ENCODE peak calls at places on chromosomes 7 and 10, in four cellular contexts. E is GM12878, K is HepG2, J is K562. L is an unnamed sample.

GRCh38 chr7:114450431-114450830 is 35.8 kb downstream of the FOXP2 start:
- DNase-seq in E (no peak), K (no peak), J (no peak), L (no peak)

GRCh38 chr7:148723846-148724245 is 25.1 kb downstream of the CUL1 start:
- DNase-seq in E (no peak), K (peak; percentile 16), J (no peak), L (no peak)

GRCh38 chr7:108358553-108358952 is 97.7 kb downstream of the NRCAM start:
- DNase-seq in E (no peak), K (peak; percentile 98), J (no peak), L (no peak)

GRCh38 chr7:79624336-79624735 is 170.9 kb upstream of the MAGI2 start:
- DNase-seq in E (no peak), K (no peak), J (no peak), L (no peak)

GRCh38 chr7:137760111-137760510 is 86.7 kb downstream of the DGKI start:
- DNase-seq in E (no peak), K (no peak), J (no peak), L (no peak)

GRCh38 chr7:142243823-142244222 is 14.0 kb downstream of the PRSS58 start:
- DNase-seq in E (no peak), K (no peak), J (no peak), L (no peak)

GRCh38 chr7:45252857-45253256 is 95.3 kb downstream of the RAMP3 start:
- DNase-seq in E (no peak), K (no peak), J (no peak), L (no peak)

GRCh38 chr10:72328829-72329204 is 25.9 kb downstream of the DNAJB12 start:
- DNase-seq in E (no peak), K (no peak), J (no peak), L (no peak)

GRCh38 chr7:113379746-113380145 is 261.4 kb upstream of the SMIM30 start:
- DNase-seq in E (no peak), K (no peak), J (no peak), L (no peak)

DNA sequence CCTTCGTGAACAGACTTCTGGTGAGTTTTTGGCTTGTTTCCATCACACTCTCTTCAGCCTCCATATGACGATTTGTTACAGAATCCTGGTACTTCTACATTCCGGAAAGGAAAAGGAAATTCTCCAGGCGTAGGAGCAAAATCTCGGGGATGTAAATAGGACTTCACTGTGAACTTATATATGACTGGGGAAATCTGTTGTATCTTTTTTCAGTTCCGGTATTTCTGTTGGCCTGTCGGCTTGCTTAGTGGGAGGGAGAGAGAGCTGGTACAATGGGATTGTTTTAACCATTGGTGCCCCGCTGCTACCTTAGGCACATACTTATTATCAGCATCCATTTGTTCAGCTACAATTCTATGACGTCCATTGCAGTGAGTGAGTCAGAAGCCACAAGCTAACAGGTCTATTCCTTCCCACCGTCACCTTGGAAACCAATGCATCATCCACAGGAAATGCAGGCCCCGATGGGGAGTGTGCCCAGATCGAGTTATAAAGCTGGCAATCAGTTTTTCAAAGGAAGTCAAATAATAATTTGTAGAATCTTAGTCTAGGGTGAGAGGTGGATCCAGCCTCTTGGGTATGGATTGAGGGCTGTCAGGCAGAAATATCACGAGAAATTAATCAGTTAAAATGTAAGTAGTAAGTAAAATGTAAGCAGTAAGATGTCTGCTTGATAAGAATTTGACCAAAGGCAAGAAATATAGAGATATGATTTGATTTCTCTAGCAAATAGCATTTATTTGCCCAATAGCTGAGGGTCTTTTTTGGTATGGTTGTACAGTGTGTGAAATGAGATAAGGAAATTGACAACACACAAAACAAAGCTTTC is 92.0 kb upstream of the MKLN1 start:
- DNase-seq in E (no peak), K (peak; percentile 16), J (no peak), L (no peak)
- TF ChIP-seq SP1 in E (no peak), K (no peak), J (no peak), L (no peak)

DNA sequence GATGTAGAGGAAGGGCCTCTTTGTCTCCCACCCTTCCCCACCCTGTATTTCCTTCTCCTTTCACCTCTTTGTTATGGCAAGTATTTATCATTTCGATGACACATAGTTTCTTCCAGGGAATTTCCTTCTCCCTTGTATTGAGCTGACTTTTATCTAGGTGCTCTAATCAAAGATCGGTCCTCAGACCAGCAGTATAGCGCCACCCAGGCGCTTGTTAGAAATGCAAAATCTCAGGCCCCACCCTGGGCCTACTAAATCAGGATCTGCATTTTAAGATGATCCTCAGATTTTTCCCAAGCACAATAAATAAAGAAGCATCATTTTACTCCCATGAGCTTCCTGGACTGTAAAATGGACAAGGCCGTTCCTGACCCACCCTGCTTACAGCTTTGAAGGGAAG is 12.0 kb upstream of the GOT1 start:
- DNase-seq in E (no peak), K (no peak), J (no peak), L (no peak)
- TF ChIP-seq TCF7 in E (no peak), K (no peak), J (no peak), L (no peak)

GRCh38 chr7:94045566-94045965 is 41.4 kb upstream of the BET1 start:
- DNase-seq in E (no peak), K (no peak), J (no peak), L (no peak)
- TF ChIP-seq USF2 in E (no peak), K (no peak), J (no peak), L (no peak)

GRCh38 chr10:124450783-124451057 is 885 bp upstream of the NKX1-2 start:
- DNase-seq in E (no peak), K (no peak), J (no peak), L (no peak)

GRCh38 chr10:124451227-124451807 is 1.5 kb upstream of the NKX1-2 start:
- DNase-seq in E (no peak), K (no peak), J (no peak), L (no peak)

GRCh38 chr10:124449170-124450009 is 445 bp downstream of the NKX1-2 start:
- DNase-seq in E (no peak), K (no peak), J (no peak), L (peak; percentile 54)

GRCh38 chr10:124448696-124449169 is 1.1 kb downstream of the NKX1-2 start:
- DNase-seq in E (no peak), K (no peak), J (no peak), L (peak; percentile 55)

DNA sequence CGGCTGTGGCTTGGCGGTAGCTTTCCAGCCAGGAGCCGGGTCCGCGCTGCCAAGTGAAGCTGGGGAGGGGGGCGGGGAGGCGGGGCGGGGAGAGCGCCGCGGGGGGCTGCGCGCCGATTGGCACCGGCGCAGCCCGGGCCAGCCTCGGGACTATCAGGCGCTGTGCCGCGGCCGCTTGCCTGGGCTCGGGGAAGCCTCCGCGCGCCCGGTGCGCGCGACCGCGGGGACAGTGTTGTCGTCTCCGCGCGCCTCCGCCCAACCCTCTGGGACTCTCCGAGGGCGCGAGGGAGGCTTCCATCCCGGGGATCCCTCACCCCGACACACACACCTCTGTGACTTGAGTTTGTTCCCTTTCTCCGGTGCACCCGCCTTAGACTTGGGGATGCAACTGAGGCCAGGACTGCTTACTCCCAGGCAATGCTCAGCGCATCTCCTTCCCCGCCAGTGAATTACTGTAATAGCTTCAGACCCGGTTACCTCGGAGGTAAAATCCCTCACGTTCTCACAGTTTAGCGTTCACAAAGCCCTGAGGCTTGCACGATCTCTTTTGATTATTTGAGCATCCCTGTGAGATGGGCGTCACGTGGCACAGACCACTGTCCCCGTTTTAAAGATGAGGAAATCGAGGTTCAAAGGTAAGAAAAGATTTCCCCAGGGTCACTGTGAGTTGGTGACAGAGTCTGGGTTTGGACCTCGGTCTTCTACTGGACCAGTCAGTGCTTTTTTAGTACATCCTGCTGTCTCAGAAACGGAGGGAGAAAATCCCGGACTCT is at the start of gene NKX1-2:
- DNase-seq in E (no peak), K (no peak), J (no peak), L (peak; percentile 81)
- TF ChIP-seq SP1 in E (no peak), K (no peak), J (no peak), L (no peak)

GRCh38 chr10:110091830-110092229 is 84.0 kb downstream of the ADD3 start:
- DNase-seq in E (no peak), K (no peak), J (no peak), L (no peak)

GRCh38 chr10:110093722-110094121 is 85.9 kb downstream of the ADD3 start:
- DNase-seq in E (no peak), K (no peak), J (no peak), L (no peak)

GRCh38 chr10:110083884-110084283 is 76.1 kb downstream of the ADD3 start:
- DNase-seq in E (no peak), K (no peak), J (no peak), L (no peak)

GRCh38 chr10:110087682-110088081 is 79.9 kb downstream of the ADD3 start:
- DNase-seq in E (no peak), K (no peak), J (no peak), L (no peak)

GRCh38 chr10:110088756-110089155 is 81.0 kb downstream of the ADD3 start:
- DNase-seq in E (no peak), K (no peak), J (no peak), L (no peak)
- TF ChIP-seq TCF7 in E (no peak), K (no peak), J (no peak), L (no peak)

GRCh38 chr10:1369665-1370064 is 313.5 kb downstream of the WDR37 start:
- DNase-seq in E (no peak), K (peak; percentile 81), J (no peak), L (no peak)
- TF ChIP-seq USF2 in E (no peak), K (peak; percentile 74), J (no peak), L (no peak)

GRCh38 chr7:105713488-105714465 is 132.5 kb upstream of the EFCAB10 start:
- DNase-seq in E (no peak), K (no peak), J (no peak), L (no peak)
- TF ChIP-seq SP1 in E (no peak), K (no peak), J (no peak), L (no peak)